ENCODE peak calls at places on chromosome 15, in seven cellular contexts. Q is HepG2, X is SK-N-SH, Y is K562, H is GM12892, K is H1, C is GM12878. D is an unnamed sample.

GRCh38 chr15:101008158-101009139 is 89.3 kb downstream of the LRRK1 start:
- DNase-seq in Q (peak; percentile 64), X (peak; percentile 89), Y (peak; percentile 88), H (peak; percentile 83), K (peak; percentile 61), C (peak; percentile 40), D (peak; percentile 85)

GRCh38 chr15:87267798-87268197 is 988.7 kb downstream of the NTRK3 start:
- DNase-seq in Q (no peak), X (no peak), Y (no peak), H (no peak), K (no peak), C (no peak), D (no peak)

GRCh38 chr15:28994142-28994829 is 108.5 kb downstream of the APBA2 start:
- DNase-seq in Q (no peak), X (no peak), Y (no peak), H (no peak), K (no peak), C (no peak), D (no peak)

GRCh38 chr15:101316529-101316928 is 21.5 kb upstream of the SNRPA1 start:
- DNase-seq in Q (no peak), X (no peak), Y (no peak), H (no peak), K (no peak), C (no peak), D (no peak)

GRCh38 chr15:77771616-77772015 is 138.9 kb upstream of the LINGO1 start:
- DNase-seq in Q (no peak), X (no peak), Y (no peak), H (no peak), K (no peak), C (no peak), D (no peak)

GRCh38 chr15:26894181-26894580 is 27.3 kb downstream of the GABRA5 start:
- DNase-seq in Q (no peak), X (no peak), Y (no peak), H (no peak), K (no peak), C (no peak), D (no peak)

GRCh38 chr15:59300618-59301139 is 72.0 kb downstream of the MYO1E start:
- DNase-seq in Q (no peak), X (no peak), Y (no peak), H (no peak), K (no peak), C (no peak), D (no peak)

GRCh38 chr15:50315814-50316630 is 39.0 kb downstream of the GABPB1 start:
- DNase-seq in Q (peak; percentile 42), X (peak; percentile 45), Y (no peak), H (no peak), K (no peak), C (no peak), D (no peak)

GRCh38 chr15:31442203-31443090 is 115.8 kb downstream of the KLF13 start:
- DNase-seq in Q (no peak), X (peak; percentile 70), Y (peak; percentile 18), H (no peak), K (no peak), C (no peak), D (no peak)

GRCh38 chr15:67931861-67932260 is 92.0 kb upstream of the RNU6-1 start:
- DNase-seq in Q (no peak), X (no peak), Y (peak; percentile 5), H (no peak), K (no peak), C (no peak), D (no peak)

GRCh38 chr15:47744496-47744895 is 27.2 kb downstream of the SEMA6D start:
- DNase-seq in Q (no peak), X (no peak), Y (no peak), H (no peak), K (no peak), C (no peak), D (no peak)

GRCh38 chr15:91146728-91147127 is 46.7 kb downstream of the SV2B start:
- DNase-seq in Q (no peak), X (no peak), Y (no peak), H (no peak), K (no peak), C (no peak), D (no peak)

GRCh38 chr15:90869601-90870353 is 1.4 kb downstream of the FURIN start:
- DNase-seq in Q (no peak), X (no peak), Y (peak; percentile 75), H (no peak), K (peak; percentile 76), C (no peak), D (no peak)

GRCh38 chr15:32105258-32106248 is 75.2 kb downstream of the CHRNA7 start:
- DNase-seq in Q (no peak), X (peak; percentile 47), Y (no peak), H (no peak), K (no peak), C (no peak), D (no peak)

GRCh38 chr15:76335129-76335850 is 1.3 kb upstream of the ISL2 start:
- DNase-seq in Q (no peak), X (no peak), Y (no peak), H (no peak), K (no peak), C (no peak), D (no peak)

GRCh38 chr15:94331731-94332130 is 100.4 kb downstream of the MCTP2 start:
- DNase-seq in Q (no peak), X (no peak), Y (no peak), H (no peak), K (no peak), C (no peak), D (no peak)

GRCh38 chr15:81955709-81956108 is 90.1 kb downstream of the MEX3B start:
- DNase-seq in Q (no peak), X (no peak), Y (no peak), H (no peak), K (no peak), C (no peak), D (no peak)

GRCh38 chr15:62560943-62561571 is 396.0 kb upstream of the C2CD4B start:
- DNase-seq in Q (no peak), X (no peak), Y (no peak), H (no peak), K (no peak), C (no peak), D (no peak)

GRCh38 chr15:100707229-100707628 is 104.8 kb downstream of the ASB7 start:
- DNase-seq in Q (no peak), X (no peak), Y (no peak), H (no peak), K (no peak), C (no peak), D (no peak)

GRCh38 chr15:22973286-22973685 is 6.9 kb downstream of the CYFIP1 start:
- DNase-seq in Q (peak; percentile 67), X (no peak), Y (no peak), H (no peak), K (no peak), C (peak; percentile 42), D (no peak)

GRCh38 chr15:61046291-61046690 is 182.8 kb downstream of the RORA start:
- DNase-seq in Q (no peak), X (no peak), Y (no peak), H (no peak), K (no peak), C (no peak), D (no peak)

GRCh38 chr15:61049934-61050333 is 179.2 kb downstream of the RORA start:
- DNase-seq in Q (peak; percentile 24), X (no peak), Y (no peak), H (no peak), K (no peak), C (peak; percentile 17), D (no peak)

GRCh38 chr15:61049003-61049402 is 180.1 kb downstream of the RORA start:
- DNase-seq in Q (no peak), X (peak; percentile 57), Y (no peak), H (no peak), K (no peak), C (no peak), D (no peak)

GRCh38 chr15:61050844-61051569 is 178.1 kb downstream of the RORA start:
- DNase-seq in Q (no peak), X (no peak), Y (no peak), H (no peak), K (no peak), C (no peak), D (no peak)

DNA sequence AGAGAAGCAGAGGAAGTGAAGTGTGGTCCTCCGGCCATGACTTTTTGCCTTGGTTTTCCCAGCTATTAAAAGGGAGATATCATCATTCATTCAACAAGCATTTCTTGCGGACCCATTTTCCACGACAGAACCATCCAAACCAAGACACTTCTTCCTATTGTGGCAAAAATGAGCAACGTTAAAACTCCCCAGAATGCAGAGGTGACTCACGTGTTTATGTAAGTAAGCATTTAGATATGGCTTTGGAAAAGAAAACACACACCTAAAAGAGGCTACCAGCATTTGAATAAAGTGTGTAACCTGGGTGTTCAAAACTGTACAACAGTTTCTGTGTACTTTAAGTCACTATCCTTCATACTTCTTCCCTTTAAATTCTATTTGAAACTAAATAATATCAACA is 181.3 kb downstream of the RORA start:
- DNase-seq in Q (no peak), X (no peak), Y (no peak), H (no peak), K (no peak), C (no peak), D (no peak)
- TF ChIP-seq TAF1 in Q (no peak), X (no peak), Y (no peak), H (no peak), K (no peak), C (no peak), D (no peak)

GRCh38 chr15:69979783-69980182 is 117.9 kb downstream of the TLE3 start:
- DNase-seq in Q (no peak), X (no peak), Y (no peak), H (peak; percentile 72), K (no peak), C (peak; percentile 79), D (peak; percentile 60)
- TF ChIP-seq TAF1 in Q (no peak), X (no peak), Y (no peak), H (no peak), K (no peak), C (no peak), D (no peak)

DNA sequence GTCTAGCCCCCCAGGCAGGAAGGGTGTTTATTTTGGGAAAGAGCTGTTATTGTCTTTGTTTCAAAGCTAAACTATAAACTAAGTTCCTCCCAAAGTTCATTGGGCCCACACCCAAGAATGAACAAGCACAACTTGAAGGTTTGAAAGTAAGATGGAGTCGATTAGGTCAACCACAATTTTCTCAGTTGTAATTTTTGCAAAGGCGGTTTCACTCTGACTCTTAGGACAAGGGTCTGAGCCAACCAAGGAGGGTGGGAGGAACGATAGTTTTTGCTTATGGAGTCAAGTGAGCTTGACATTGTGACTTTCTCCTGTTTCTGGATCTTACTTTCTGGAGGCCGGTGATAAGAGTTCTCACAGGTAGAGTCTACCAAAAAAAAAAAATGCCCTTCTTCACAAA is 5.8 kb upstream of the ZNF770 start:
- DNase-seq in Q (no peak), X (no peak), Y (no peak), H (peak; percentile 51), K (no peak), C (peak; percentile 93), D (peak; percentile 64)
- TF ChIP-seq TAF1 in Q (no peak), X (no peak), Y (no peak), H (no peak), K (no peak), C (no peak), D (no peak)

DNA sequence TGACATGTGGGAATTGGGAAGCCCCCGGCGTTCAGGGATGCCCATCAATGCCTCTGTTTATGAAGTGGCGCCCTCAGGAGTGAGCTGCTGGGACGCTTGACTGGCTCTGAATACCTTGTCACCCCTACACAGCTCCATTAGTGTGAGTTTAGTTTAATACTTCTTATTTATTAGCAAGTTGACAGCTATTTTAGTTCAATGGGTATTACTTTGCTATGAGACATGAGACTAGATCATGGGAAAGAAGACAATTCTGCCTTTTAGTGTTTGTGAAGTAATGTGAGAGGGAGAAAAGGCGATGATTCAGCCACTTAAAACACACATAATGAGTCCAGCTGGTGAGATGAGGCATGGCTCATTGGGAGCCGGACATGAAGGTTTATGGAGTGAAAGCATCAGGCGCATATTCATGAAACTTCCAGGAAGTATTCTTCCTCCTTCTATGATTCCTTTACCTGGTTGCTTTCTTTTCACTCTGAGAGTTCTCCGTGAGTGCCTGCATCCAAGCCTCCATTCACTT is 678.6 kb downstream of the NR2F2 start:
- DNase-seq in Q (no peak), X (no peak), Y (no peak), H (no peak), K (no peak), C (no peak), D (no peak)
- TF ChIP-seq TAF1 in Q (no peak), X (no peak), Y (no peak), H (no peak), K (no peak), C (no peak), D (no peak)

D was measured in GM12891.